ENCODE peak calls at places on chromosomes 13 and 19, in seven cellular contexts. S is cardiac septum; R is amniotic stem cell; J is H54; M is IMR-90; L is activated effector memory CD4-positive, alpha-beta T cell treated with Interleukin-2 at 50 U/mL for 16 hours; Q is heart left ventricle. N is an unnamed sample.

GRCh38 chr13:42040730-42041016 is 7.8 kb upstream of the DGKH start:
- DNase-seq in S (no peak), R (no peak), J (no peak), M (no peak), L (no peak), Q (no peak), N (no peak)

GRCh38 chr19:48913114-48913513 is 13.0 kb downstream of the NUCB1 start:
- DNase-seq in S (no peak), R (no peak), J (no peak), M (no peak), L (no peak), Q (no peak), N (no peak)

GRCh38 chr19:47267350-47267759 is 7.3 kb upstream of the INAFM1 start:
- DNase-seq in S (no peak), R (no peak), J (no peak), M (no peak), L (no peak), Q (no peak), N (no peak)

GRCh38 chr19:49862411-49863253 is 4.7 kb downstream of the PNKP start:
- DNase-seq in S (no peak), R (no peak), J (no peak), M (no peak), L (no peak), Q (no peak), N (no peak)

GRCh38 chr13:34671136-34671535 is 270.9 kb upstream of the NBEA start:
- DNase-seq in S (no peak), R (no peak), J (no peak), M (no peak), L (no peak), Q (peak), N (no peak)

GRCh38 chr19:41521860-41522555 is 54.0 kb upstream of the CEACAM21 start:
- DNase-seq in S (no peak), R (no peak), J (no peak), M (no peak), L (peak), Q (no peak), N (peak)

GRCh38 chr13:103815619-103816018 is 749.4 kb upstream of the SLC10A2 start:
- DNase-seq in S (no peak), R (no peak), J (no peak), M (no peak), L (no peak), Q (no peak), N (no peak)

GRCh38 chr19:41940443-41941409 is 12.5 kb upstream of the ERFL start:
- DNase-seq in S (no peak), R (no peak), J (no peak), M (no peak), L (no peak), Q (no peak), N (no peak)

GRCh38 chr19:798415-799075 is 1.3 kb downstream of the PTBP1 start:
- DNase-seq in S (no peak), R (no peak), J (no peak), M (no peak), L (no peak), Q (no peak), N (peak)

GRCh38 chr13:85148009-85148408 is 651.2 kb downstream of the SLITRK6 start:
- DNase-seq in S (no peak), R (no peak), J (no peak), M (no peak), L (no peak), Q (no peak), N (no peak)

GRCh38 chr19:38194061-38194701 is 29.8 kb downstream of the DPF1 start:
- DNase-seq in S (no peak), R (no peak), J (no peak), M (no peak), L (no peak), Q (no peak), N (no peak)

GRCh38 chr19:10344780-10345179 is 5.4 kb upstream of the ICAM3 start:
- DNase-seq in S (no peak), R (no peak), J (no peak), M (peak), L (no peak), Q (no peak), N (no peak)

GRCh38 chr19:55352040-55352439 is 2.5 kb downstream of the COX6B2 start:
- DNase-seq in S (no peak), R (no peak), J (peak), M (no peak), L (no peak), Q (no peak), N (no peak)

GRCh38 chr19:48896191-48896720 is 2.3 kb downstream of the TULP2 start:
- DNase-seq in S (peak), R (no peak), J (no peak), M (no peak), L (no peak), Q (peak), N (no peak)

GRCh38 chr13:48201044-48201443 is 32.0 kb upstream of the ITM2B start:
- DNase-seq in S (no peak), R (no peak), J (no peak), M (no peak), L (no peak), Q (no peak), N (peak)

GRCh38 chr13:40794414-40795368 is 5.3 kb downstream of the SLC25A15 start:
- DNase-seq in S (no peak), R (no peak), J (no peak), M (no peak), L (no peak), Q (no peak), N (no peak)